ENCODE peak calls at places on chromosomes 3 and 15, in seven cellular contexts. One of them, this sample, is unnamed.

GRCh38 chr3:166283856-166284255 is 446.6 kb upstream of the BCHE start:
- DNase-seq in neuronal stem cell: no peak
- DNase-seq in tibial artery: no peak
- DNase-seq in brain microvascular endothelial cell: peak; percentile 67
- DNase-seq in fibroblast of lung: peak; percentile 94
- DNase-seq in iPS DF 6.9: no peak
- DNase-seq in stomach: no peak
- DNase-seq in this sample: no peak

GRCh38 chr15:83372434-83372873 is 74.7 kb upstream of the SH3GL3 start:
- DNase-seq in fibroblast of lung: peak; percentile 47
- DNase-seq in stomach: no peak
- DNase-seq in brain microvascular endothelial cell: no peak
- DNase-seq in iPS DF 6.9: no peak
- DNase-seq in neuronal stem cell: no peak
- DNase-seq in tibial artery: no peak
- DNase-seq in this sample: no peak

GRCh38 chr3:182697345-182697919 is 95.9 kb upstream of the ATP11B start:
- DNase-seq in fibroblast of lung: no peak
- DNase-seq in neuronal stem cell: no peak
- DNase-seq in iPS DF 6.9: no peak
- DNase-seq in stomach: no peak
- DNase-seq in tibial artery: no peak
- DNase-seq in brain microvascular endothelial cell: no peak
- DNase-seq in this sample: no peak

GRCh38 chr3:188389711-188390346 is 235.9 kb downstream of the LPP start:
- DNase-seq in fibroblast of lung: no peak
- DNase-seq in stomach: no peak
- DNase-seq in neuronal stem cell: no peak
- DNase-seq in tibial artery: peak; percentile 70
- DNase-seq in brain microvascular endothelial cell: no peak
- DNase-seq in iPS DF 6.9: no peak
- DNase-seq in this sample: no peak

GRCh38 chr3:32278714-32279113 is 40.2 kb downstream of the CMTM8 start:
- DNase-seq in iPS DF 6.9: no peak
- DNase-seq in fibroblast of lung: peak; percentile 76
- DNase-seq in tibial artery: no peak
- DNase-seq in stomach: no peak
- DNase-seq in brain microvascular endothelial cell: peak; percentile 67
- DNase-seq in neuronal stem cell: no peak
- DNase-seq in this sample: no peak

GRCh38 chr15:27427386-27427785 is 456.4 kb downstream of the GABRG3 start:
- DNase-seq in fibroblast of lung: no peak
- DNase-seq in neuronal stem cell: no peak
- DNase-seq in iPS DF 6.9: no peak
- DNase-seq in stomach: no peak
- DNase-seq in brain microvascular endothelial cell: no peak
- DNase-seq in tibial artery: no peak
- DNase-seq in this sample: no peak

GRCh38 chr15:95799286-95800187 is 531.0 kb upstream of the NR2F2 start:
- DNase-seq in iPS DF 6.9: no peak
- DNase-seq in fibroblast of lung: peak; percentile 92
- DNase-seq in neuronal stem cell: no peak
- DNase-seq in stomach: no peak
- DNase-seq in brain microvascular endothelial cell: peak; percentile 34
- DNase-seq in tibial artery: no peak
- DNase-seq in this sample: no peak

GRCh38 chr15:48674876-48675275 is 29.4 kb upstream of the FBN1 start:
- DNase-seq in tibial artery: no peak
- DNase-seq in neuronal stem cell: no peak
- DNase-seq in stomach: no peak
- DNase-seq in fibroblast of lung: peak; percentile 80
- DNase-seq in brain microvascular endothelial cell: peak; percentile 90
- DNase-seq in iPS DF 6.9: no peak
- DNase-seq in this sample: no peak

GRCh38 chr3:13651775-13652428 is 103.0 kb downstream of the FBLN2 start:
- DNase-seq in fibroblast of lung: no peak
- DNase-seq in brain microvascular endothelial cell: no peak
- DNase-seq in tibial artery: no peak
- DNase-seq in iPS DF 6.9: no peak
- DNase-seq in stomach: no peak
- DNase-seq in neuronal stem cell: no peak
- DNase-seq in this sample: no peak

GRCh38 chr3:190083631-190084030 is 37.1 kb downstream of the P3H2 start:
- DNase-seq in iPS DF 6.9: no peak
- DNase-seq in tibial artery: no peak
- DNase-seq in stomach: no peak
- DNase-seq in brain microvascular endothelial cell: no peak
- DNase-seq in fibroblast of lung: no peak
- DNase-seq in neuronal stem cell: no peak
- DNase-seq in this sample: no peak

GRCh38 chr3:174125267-174125844 is 727.8 kb downstream of the NLGN1 start:
- DNase-seq in stomach: no peak
- DNase-seq in neuronal stem cell: no peak
- DNase-seq in brain microvascular endothelial cell: peak; percentile 43
- DNase-seq in fibroblast of lung: peak; percentile 36
- DNase-seq in tibial artery: no peak
- DNase-seq in iPS DF 6.9: peak; percentile 50
- DNase-seq in this sample: no peak

GRCh38 chr3:132347095-132347494 is 29.9 kb downstream of the ACP3 start:
- DNase-seq in brain microvascular endothelial cell: no peak
- DNase-seq in neuronal stem cell: no peak
- DNase-seq in iPS DF 6.9: no peak
- DNase-seq in stomach: peak; percentile 28
- DNase-seq in fibroblast of lung: peak; percentile 91
- DNase-seq in tibial artery: no peak
- DNase-seq in this sample: no peak

GRCh38 chr3:57221883-57222282 is 5.6 kb upstream of the APPL1 start:
- DNase-seq in neuronal stem cell: no peak
- DNase-seq in fibroblast of lung: peak; percentile 18
- DNase-seq in tibial artery: no peak
- DNase-seq in brain microvascular endothelial cell: no peak
- DNase-seq in stomach: no peak
- DNase-seq in iPS DF 6.9: no peak
- DNase-seq in this sample: no peak

GRCh38 chr3:50510325-50510724 is 6.9 kb upstream of the CACNA2D2 start:
- DNase-seq in fibroblast of lung: no peak
- DNase-seq in iPS DF 6.9: no peak
- DNase-seq in tibial artery: no peak
- DNase-seq in brain microvascular endothelial cell: no peak
- DNase-seq in stomach: no peak
- DNase-seq in neuronal stem cell: no peak
- DNase-seq in this sample: no peak

GRCh38 chr15:45253330-45253729 is 1.3 kb downstream of the SLC28A2 start:
- DNase-seq in brain microvascular endothelial cell: no peak
- DNase-seq in fibroblast of lung: no peak
- DNase-seq in neuronal stem cell: no peak
- DNase-seq in tibial artery: no peak
- DNase-seq in iPS DF 6.9: peak; percentile 22
- DNase-seq in stomach: no peak
- DNase-seq in this sample: no peak

GRCh38 chr3:48636149-48636548 is 888 bp upstream of the SLC26A6 start:
- DNase-seq in fibroblast of lung: no peak
- DNase-seq in iPS DF 6.9: no peak
- DNase-seq in neuronal stem cell: no peak
- DNase-seq in brain microvascular endothelial cell: no peak
- DNase-seq in tibial artery: no peak
- DNase-seq in stomach: no peak
- DNase-seq in this sample: no peak

GRCh38 chr3:48635222-48636021 is at the start of gene SLC26A6:
- DNase-seq in tibial artery: peak; percentile 98
- DNase-seq in stomach: peak; percentile 98
- DNase-seq in neuronal stem cell: peak; percentile 98
- DNase-seq in brain microvascular endothelial cell: peak; percentile 94
- DNase-seq in iPS DF 6.9: peak; percentile 88
- DNase-seq in fibroblast of lung: peak; percentile 95
- DNase-seq in this sample: peak; percentile 89

GRCh38 chr3:48639944-48640606 is 4.8 kb upstream of the SLC26A6 start:
- DNase-seq in brain microvascular endothelial cell: no peak
- DNase-seq in stomach: no peak
- DNase-seq in iPS DF 6.9: no peak
- DNase-seq in tibial artery: no peak
- DNase-seq in neuronal stem cell: no peak
- DNase-seq in fibroblast of lung: no peak
- DNase-seq in this sample: no peak

GRCh38 chr3:48634661-48635221 is 520 bp downstream of the SLC26A6 start:
- DNase-seq in brain microvascular endothelial cell: peak; percentile 29
- DNase-seq in fibroblast of lung: peak; percentile 63
- DNase-seq in tibial artery: peak; percentile 86
- DNase-seq in stomach: peak; percentile 69
- DNase-seq in iPS DF 6.9: no peak
- DNase-seq in neuronal stem cell: peak; percentile 38
- DNase-seq in this sample: peak; percentile 36

DNA sequence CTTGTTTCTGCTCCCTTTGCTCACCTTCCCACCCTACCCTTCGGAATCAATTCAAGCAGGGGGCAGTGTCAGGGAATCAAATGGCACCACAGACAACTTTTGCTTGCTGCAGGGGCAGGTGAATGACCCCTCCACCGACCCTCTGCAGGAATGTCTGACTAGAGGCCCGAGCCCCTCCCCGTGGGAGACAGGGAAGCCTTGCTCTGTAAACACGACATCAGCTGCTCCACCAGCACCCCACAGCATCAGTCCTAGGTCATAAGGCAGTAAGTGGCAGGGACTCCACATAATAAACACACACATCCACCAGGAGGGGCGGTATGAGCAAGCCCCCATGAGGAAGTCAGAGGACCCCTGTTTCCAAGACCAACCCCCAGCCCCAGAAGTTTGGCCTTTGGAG is 2.0 kb upstream of the SLC26A6 start:
- DNase-seq in brain microvascular endothelial cell: no peak
- DNase-seq in tibial artery: no peak
- DNase-seq in neuronal stem cell: no peak
- DNase-seq in stomach: no peak
- DNase-seq in iPS DF 6.9: no peak
- DNase-seq in fibroblast of lung: no peak
- DNase-seq in this sample: no peak
- H3K4me3 ChIP-seq in brain microvascular endothelial cell: no peak overlapping the region
- H3K4me3 ChIP-seq in tibial artery: no peak overlapping the region
- H3K4me3 ChIP-seq in neuronal stem cell: no peak overlapping the region
- H3K4me3 ChIP-seq in stomach: no peak overlapping the region
- H3K4me3 ChIP-seq in iPS DF 6.9: no peak overlapping the region
- H3K4me3 ChIP-seq in fibroblast of lung: no peak overlapping the region
- H3K4me3 ChIP-seq in this sample: no peak overlapping the region

DNA sequence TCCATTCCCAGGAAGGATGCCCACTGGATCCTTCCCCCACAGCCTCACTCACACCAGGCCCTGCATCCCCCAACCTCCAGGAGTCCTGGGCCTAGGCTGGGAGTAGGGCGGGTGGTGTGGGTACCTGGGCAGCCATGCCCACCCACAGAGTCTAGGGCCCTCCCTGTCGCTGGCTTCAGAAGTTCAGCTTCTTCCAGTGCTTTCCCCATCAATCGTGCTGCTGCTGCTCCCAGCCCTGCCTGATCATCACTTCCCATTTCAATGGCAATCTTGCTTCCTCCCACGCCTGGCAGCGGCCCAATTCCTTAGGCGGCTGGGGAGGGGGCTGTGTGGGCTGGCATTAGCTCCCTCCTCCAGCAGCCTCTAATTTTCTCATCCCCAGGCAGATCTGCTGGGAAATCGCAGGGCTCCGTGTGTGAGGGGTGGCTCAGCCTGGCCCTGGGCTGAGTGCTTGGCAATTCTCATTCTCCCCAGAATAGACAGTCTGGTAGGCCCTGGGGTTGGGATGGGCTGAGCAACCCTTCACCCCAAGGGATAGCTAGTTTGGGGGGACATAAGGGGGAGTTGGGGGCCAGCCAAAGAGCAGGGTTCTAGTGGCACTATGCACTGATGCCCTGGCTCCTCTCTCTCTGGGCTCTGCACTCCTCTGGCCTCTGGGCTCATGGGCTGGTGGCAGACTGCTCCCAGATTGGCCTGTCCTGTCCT is 66.4 kb downstream of the SCN5A start:
- DNase-seq in stomach: peak; percentile 18
- DNase-seq in iPS DF 6.9: no peak
- DNase-seq in neuronal stem cell: no peak
- DNase-seq in fibroblast of lung: no peak
- DNase-seq in brain microvascular endothelial cell: no peak
- DNase-seq in tibial artery: peak; percentile 44
- DNase-seq in this sample: no peak
- H3K4me3 ChIP-seq in stomach: no peak overlapping the region
- H3K4me3 ChIP-seq in iPS DF 6.9: no peak overlapping the region
- H3K4me3 ChIP-seq in neuronal stem cell: no peak overlapping the region
- H3K4me3 ChIP-seq in fibroblast of lung: no peak overlapping the region
- H3K4me3 ChIP-seq in brain microvascular endothelial cell: no peak overlapping the region
- H3K4me3 ChIP-seq in tibial artery: no peak overlapping the region
- H3K4me3 ChIP-seq in this sample: no peak overlapping the region

GRCh38 chr15:40038267-40038653 is 721 bp downstream of the SRP14 start:
- DNase-seq in iPS DF 6.9: no peak
- DNase-seq in fibroblast of lung: peak; percentile 57
- DNase-seq in tibial artery: no peak
- DNase-seq in stomach: no peak
- DNase-seq in brain microvascular endothelial cell: no peak
- DNase-seq in neuronal stem cell: no peak
- DNase-seq in this sample: no peak
- H3K4me3 ChIP-seq in iPS DF 6.9: peak overlapping the region; percentile 75
- H3K4me3 ChIP-seq in fibroblast of lung: peak overlapping the region; percentile 97
- H3K4me3 ChIP-seq in tibial artery: peak overlapping the region; percentile 80
- H3K4me3 ChIP-seq in stomach: peak overlapping the region; percentile 90
- H3K4me3 ChIP-seq in brain microvascular endothelial cell: peak overlapping the region; percentile 98
- H3K4me3 ChIP-seq in neuronal stem cell: peak overlapping the region; percentile 99
- H3K4me3 ChIP-seq in this sample: peak overlapping the region; percentile 89

GRCh38 chr3:97959863-97960262 is 12.4 kb downstream of the RIOX2 start:
- DNase-seq in neuronal stem cell: no peak
- DNase-seq in iPS DF 6.9: no peak
- DNase-seq in fibroblast of lung: no peak
- DNase-seq in brain microvascular endothelial cell: no peak
- DNase-seq in tibial artery: no peak
- DNase-seq in stomach: no peak
- DNase-seq in this sample: no peak

GRCh38 chr3:97958396-97958795 is 13.8 kb downstream of the RIOX2 start:
- DNase-seq in fibroblast of lung: peak; percentile 58
- DNase-seq in neuronal stem cell: no peak
- DNase-seq in stomach: no peak
- DNase-seq in iPS DF 6.9: no peak
- DNase-seq in brain microvascular endothelial cell: peak; percentile 20
- DNase-seq in tibial artery: no peak
- DNase-seq in this sample: no peak

GRCh38 chr3:97958796-97959195 is 13.4 kb downstream of the RIOX2 start:
- DNase-seq in tibial artery: no peak
- DNase-seq in brain microvascular endothelial cell: peak; percentile 7
- DNase-seq in iPS DF 6.9: no peak
- DNase-seq in neuronal stem cell: no peak
- DNase-seq in stomach: no peak
- DNase-seq in fibroblast of lung: no peak
- DNase-seq in this sample: no peak

GRCh38 chr3:97960561-97961275 is 11.5 kb downstream of the RIOX2 start:
- DNase-seq in neuronal stem cell: no peak
- DNase-seq in stomach: no peak
- DNase-seq in brain microvascular endothelial cell: no peak
- DNase-seq in iPS DF 6.9: no peak
- DNase-seq in tibial artery: no peak
- DNase-seq in fibroblast of lung: no peak
- DNase-seq in this sample: no peak

DNA sequence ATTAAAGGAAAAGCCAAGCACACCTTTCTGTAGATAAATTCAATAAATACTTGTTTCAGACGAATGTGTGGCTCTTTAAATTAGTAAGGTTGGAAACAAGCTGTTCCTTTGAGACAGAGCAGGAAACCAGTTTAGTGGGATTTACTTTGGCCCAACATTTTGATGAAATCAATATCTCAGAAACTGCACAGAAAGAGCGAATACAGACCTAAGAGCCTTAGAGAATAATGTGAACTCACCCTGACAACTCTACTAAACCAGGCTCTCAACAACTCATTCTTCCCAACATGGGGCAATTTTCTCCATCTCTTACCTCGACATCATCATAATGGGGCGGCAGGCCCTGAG is 11.0 kb downstream of the RIOX2 start:
- DNase-seq in tibial artery: no peak
- DNase-seq in neuronal stem cell: no peak
- DNase-seq in fibroblast of lung: no peak
- DNase-seq in iPS DF 6.9: no peak
- DNase-seq in brain microvascular endothelial cell: no peak
- DNase-seq in stomach: no peak
- DNase-seq in this sample: no peak
- H3K4me3 ChIP-seq in tibial artery: no peak overlapping the region
- H3K4me3 ChIP-seq in neuronal stem cell: no peak overlapping the region
- H3K4me3 ChIP-seq in fibroblast of lung: no peak overlapping the region
- H3K4me3 ChIP-seq in iPS DF 6.9: no peak overlapping the region
- H3K4me3 ChIP-seq in brain microvascular endothelial cell: no peak overlapping the region
- H3K4me3 ChIP-seq in stomach: no peak overlapping the region
- H3K4me3 ChIP-seq in this sample: no peak overlapping the region

This sample was measured in thoracic aorta.